ENCODE peak calls at places on chromosome 9, in six cellular contexts. Q, H, R, S, X and J are unnamed samples.

GRCh38 chr9:37551888-37552287 is 24.3 kb downstream of the FBXO10 start:
- DNase-seq in R (no peak), Q (no peak), X (no peak), S (no peak), H (no peak), J (no peak)

GRCh38 chr9:120923620-120924328 is 2.8 kb downstream of the TRAF1 start:
- DNase-seq in S (no peak), R (no peak), Q (no peak), H (no peak), X (no peak), J (no peak)

GRCh38 chr9:74078647-74079046 is 418.5 kb upstream of the RORB start:
- DNase-seq in X (no peak), H (no peak), Q (no peak), S (no peak), R (peak; percentile 71), J (no peak)

GRCh38 chr9:82546131-82546530 is 516.8 kb downstream of the RASEF start:
- DNase-seq in H (no peak), X (no peak), S (no peak), Q (no peak), R (no peak), J (no peak)

GRCh38 chr9:126373241-126373640 is 46.6 kb downstream of the MVB12B start:
- DNase-seq in Q (no peak), X (no peak), R (peak; percentile 50), S (peak; percentile 50), H (no peak), J (no peak)

GRCh38 chr9:124570942-124571666 is 63.9 kb upstream of the NR5A1 start:
- DNase-seq in R (no peak), X (no peak), Q (no peak), S (no peak), H (peak; percentile 27), J (no peak)

GRCh38 chr9:128203842-128204551 is 818 bp downstream of the DNM1 start:
- DNase-seq in H (peak; percentile 51), Q (peak; percentile 81), S (peak; percentile 49), R (no peak), X (no peak), J (no peak)

GRCh38 chr9:34555002-34555348 is 32.2 kb upstream of the ENHO start:
- DNase-seq in X (no peak), Q (peak; percentile 47), H (peak; percentile 49), S (no peak), R (no peak), J (no peak)

GRCh38 chr9:36316629-36317317 is 58.5 kb upstream of the GNE start:
- DNase-seq in R (no peak), X (no peak), Q (no peak), S (no peak), H (no peak), J (no peak)

GRCh38 chr9:114259800-114260523 is 62.9 kb upstream of the ORM1 start:
- DNase-seq in S (no peak), H (no peak), Q (no peak), X (no peak), R (no peak), J (no peak)

GRCh38 chr9:21576331-21577189 is 94.4 kb upstream of the IFNE start:
- DNase-seq in Q (no peak), R (peak; percentile 86), S (peak; percentile 96), X (no peak), H (no peak), J (no peak)

GRCh38 chr9:129801504-129801903 is 1.5 kb upstream of the TOR1B start:
- DNase-seq in S (no peak), R (no peak), H (no peak), X (no peak), Q (no peak), J (no peak)

GRCh38 chr9:90726215-90726614 is 75.4 kb upstream of the SYK start:
- DNase-seq in R (no peak), Q (peak; percentile 51), X (no peak), H (peak; percentile 15), S (no peak), J (no peak)

GRCh38 chr9:111922324-111923013 is 25.9 kb downstream of the UGCG start:
- DNase-seq in H (no peak), X (no peak), R (no peak), S (no peak), Q (no peak), J (no peak)

GRCh38 chr9:125904155-125904841 is 157.1 kb downstream of the PBX3 start:
- DNase-seq in X (no peak), Q (no peak), H (no peak), S (no peak), R (no peak), J (no peak)

GRCh38 chr9:37295796-37296195 is 126.7 kb upstream of the GRHPR start:
- DNase-seq in H (no peak), X (no peak), S (no peak), Q (no peak), R (no peak), J (no peak)

GRCh38 chr9:132408521-132408920 is 1.5 kb upstream of the CFAP77 start:
- DNase-seq in H (no peak), Q (no peak), X (no peak), R (no peak), S (no peak), J (no peak)

GRCh38 chr9:110767559-110768063 is 99.0 kb downstream of the MUSK start:
- DNase-seq in H (no peak), R (no peak), S (peak; percentile 69), Q (no peak), X (no peak), J (no peak)

GRCh38 chr9:35728041-35728971 is 3.7 kb downstream of the TLN1 start:
- DNase-seq in X (no peak), Q (peak; percentile 56), R (peak; percentile 63), S (peak; percentile 94), H (peak; percentile 90), J (no peak)

GRCh38 chr9:81499021-81499454 is 190.3 kb downstream of the TLE1 start:
- DNase-seq in R (no peak), S (peak; percentile 76), H (no peak), Q (no peak), X (no peak), J (no peak)

GRCh38 chr9:129459550-129460322 is 161.2 kb downstream of the C9orf50 start:
- DNase-seq in X (no peak), Q (peak; percentile 71), S (no peak), R (no peak), H (no peak), J (no peak)

GRCh38 chr9:125694478-125694877 is 12.5 kb downstream of the MAPKAP1 start:
- DNase-seq in X (no peak), R (peak; percentile 43), H (peak; percentile 69), S (peak; percentile 4), Q (peak; percentile 14), J (no peak)

GRCh38 chr9:98365227-98365669 is 109.8 kb upstream of the TBC1D2 start:
- DNase-seq in S (peak; percentile 28), Q (no peak), H (no peak), R (no peak), X (no peak), J (no peak)
- TF ChIP-seq CTCF in S (peak; percentile 57), Q (peak; percentile 65), H (peak; percentile 51), R (peak; percentile 37), X (no peak), J (no peak)

DNA sequence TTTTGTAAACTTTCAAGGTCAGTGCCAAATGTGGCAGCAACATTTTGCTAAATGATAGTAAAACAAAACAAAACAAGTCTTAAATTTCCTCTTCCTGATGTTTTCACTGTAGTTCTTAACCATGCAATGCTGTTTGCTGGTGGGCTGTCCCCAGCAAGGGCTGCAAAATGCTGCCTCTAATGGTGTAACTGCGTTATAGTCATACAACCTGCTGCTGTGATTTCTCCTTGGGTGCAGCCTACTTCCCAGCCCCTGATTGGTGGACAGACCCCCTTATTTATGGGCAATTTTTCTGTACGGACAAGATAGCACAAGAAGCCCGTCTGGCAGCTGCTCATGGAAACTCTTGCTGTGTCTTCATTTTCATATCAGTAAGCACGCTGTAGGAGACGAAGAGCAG is 26.6 kb upstream of the PIP5K1B start:
- DNase-seq in Q (no peak), X (no peak), R (no peak), S (no peak), H (peak; percentile 53), J (no peak)
- TF ChIP-seq CTCF in Q (peak; percentile 77), X (no peak), R (peak; percentile 31), S (peak; percentile 8), H (peak; percentile 32), J (no peak)

DNA sequence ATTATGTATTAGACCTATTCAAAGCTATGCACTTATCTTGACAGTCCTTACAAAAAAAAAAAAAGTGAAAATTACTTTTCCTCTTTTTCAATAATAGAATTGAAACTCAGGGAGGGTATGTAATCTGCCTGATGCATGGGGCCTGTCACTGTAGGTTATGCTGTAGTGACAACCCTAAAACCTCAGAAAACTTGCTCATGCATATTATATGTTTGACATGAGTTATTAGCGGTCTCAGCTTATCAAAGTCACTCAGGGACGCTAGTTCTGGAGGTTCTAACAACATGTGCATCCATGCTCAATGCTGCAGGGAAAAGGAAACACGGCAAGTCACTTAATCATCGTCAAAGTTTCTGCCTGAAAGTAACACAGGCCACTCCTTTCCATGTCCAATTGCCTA is 78.4 kb upstream of the TMEM252 start:
- DNase-seq in R (no peak), H (no peak), S (no peak), X (no peak), Q (no peak), J (no peak)
- TF ChIP-seq CTCF in R (no peak), H (no peak), S (no peak), X (no peak), Q (no peak), J (no peak)

GRCh38 chr9:106648799-106649198 is 214.2 kb upstream of the ZNF462 start:
- DNase-seq in R (no peak), Q (no peak), X (no peak), S (peak; percentile 16), H (no peak), J (no peak)
- TF ChIP-seq CTCF in R (peak; percentile 17), Q (peak; percentile 17), X (no peak), S (peak; percentile 38), H (peak; percentile 39), J (no peak)